ENCODE peak calls at places on chromosomes 3 and 15, in nine cellular contexts. A, S, O, Q, U, G, T, R and E are unnamed samples.

GRCh38 chr3:98701276-98701675 is 61.9 kb upstream of the ST3GAL6 start:
- DNase-seq in Q (no peak), O (no peak), R (no peak), A (no peak), U (no peak), S (no peak), G (no peak), T (no peak), E (no peak)

GRCh38 chr3:114746502-114746901 is 400.6 kb downstream of the ZBTB20 start:
- DNase-seq in G (no peak), Q (no peak), O (no peak), T (no peak), A (no peak), S (no peak), U (no peak), R (no peak), E (no peak)

GRCh38 chr3:143478124-143478693 is 358.6 kb downstream of the CHST2 start:
- DNase-seq in Q (no peak), T (peak; percentile 57), U (no peak), O (no peak), A (no peak), S (no peak), R (no peak), G (no peak), E (no peak)

GRCh38 chr15:66600240-66600627 is 34.4 kb upstream of the LCTL start:
- DNase-seq in S (no peak), Q (no peak), U (no peak), G (no peak), O (no peak), A (peak; percentile 51), R (no peak), T (no peak), E (peak; percentile 30)

GRCh38 chr15:69482686-69483256 is 30.2 kb downstream of the RPLP1 start:
- DNase-seq in R (no peak), Q (no peak), G (no peak), S (no peak), U (no peak), T (peak; percentile 17), O (no peak), A (no peak), E (no peak)

GRCh38 chr3:11826628-11827265 is 19.9 kb downstream of the TAMM41 start:
- DNase-seq in O (no peak), R (peak; percentile 79), A (no peak), T (no peak), Q (no peak), G (no peak), S (no peak), U (no peak), E (no peak)

GRCh38 chr3:66023728-66024390 is 14.9 kb downstream of the MAGI1 start:
- DNase-seq in R (no peak), Q (no peak), A (no peak), G (no peak), U (no peak), S (no peak), O (no peak), T (no peak), E (no peak)

GRCh38 chr3:129040039-129040336 is 20.6 kb upstream of the GP9 start:
- DNase-seq in Q (no peak), O (no peak), G (no peak), A (no peak), R (no peak), U (no peak), T (peak; percentile 42), S (no peak), E (no peak)

GRCh38 chr15:98953000-98953776 is 54.4 kb downstream of the PGPEP1L start:
- DNase-seq in Q (no peak), T (peak; percentile 59), S (peak; percentile 56), U (no peak), A (no peak), O (no peak), R (peak; percentile 13), G (no peak), E (no peak)

GRCh38 chr3:16468114-16469098 is 45.1 kb downstream of the RFTN1 start:
- DNase-seq in R (no peak), O (no peak), S (no peak), U (no peak), Q (no peak), T (no peak), A (no peak), G (no peak), E (no peak)

GRCh38 chr3:47432673-47433072 is 43.1 kb downstream of the SCAP start:
- DNase-seq in R (no peak), S (no peak), U (no peak), A (no peak), O (no peak), T (peak; percentile 26), G (no peak), Q (no peak), E (no peak)

GRCh38 chr3:177516130-177517011 is 319.1 kb upstream of the TBL1XR1 start:
- DNase-seq in A (no peak), G (no peak), S (no peak), Q (no peak), U (no peak), T (no peak), O (no peak), R (peak; percentile 90), E (peak; percentile 92)

DNA sequence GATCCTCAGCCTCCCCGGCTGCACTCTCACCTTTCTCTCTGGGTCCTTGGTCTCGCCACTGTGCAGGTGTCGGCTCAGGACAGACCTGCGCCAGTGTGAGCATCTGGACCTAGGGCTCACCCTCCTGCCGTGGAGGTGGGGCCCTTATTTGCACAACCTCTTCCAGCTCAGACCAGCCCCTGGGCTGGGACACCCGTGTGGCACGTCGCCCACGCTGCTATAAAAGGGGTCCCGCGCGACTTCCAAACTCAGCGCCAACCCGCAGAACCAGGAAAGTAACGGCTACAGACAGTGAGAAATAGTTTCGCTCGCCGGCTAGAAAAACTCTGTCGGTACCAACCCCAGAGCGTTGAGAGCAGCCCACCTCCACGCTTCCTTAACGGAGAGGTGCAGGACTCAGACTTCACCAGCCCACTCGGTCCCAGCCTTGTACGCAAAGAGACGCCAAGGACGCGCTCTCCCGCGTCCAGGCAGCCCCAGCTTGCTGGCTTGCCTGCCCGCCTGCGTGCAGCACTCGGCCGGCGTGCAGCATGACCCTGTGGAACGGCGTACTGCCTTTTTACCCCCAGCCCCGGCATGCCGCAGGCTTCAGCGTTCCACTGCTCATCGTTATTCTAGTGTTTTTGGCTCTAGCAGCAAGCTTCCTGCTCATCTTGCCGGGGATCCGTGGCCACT is at the start of the genes DUOX2 and DUOXA2:
- DNase-seq in S (no peak), Q (no peak), R (no peak), U (no peak), G (no peak), A (no peak), T (peak; percentile 53), O (no peak), E (no peak)
- H3K4me3 ChIP-seq in S (peak within 1 kb of the TSS; percentile 24), Q (peak within 1 kb of the TSS; percentile 36), R (no peak within 1 kb of the TSS), U (no peak within 1 kb of the TSS), G (peak within 1 kb of the TSS; percentile 30), A (peak within 1 kb of the TSS; percentile 29), T (peak within 1 kb of the TSS; percentile 67), O (no peak within 1 kb of the TSS), E (peak within 1 kb of the TSS; percentile 32)

GRCh38 chr15:92050220-92050898 is 196.9 kb downstream of the SLCO3A1 start:
- DNase-seq in G (no peak), U (no peak), Q (no peak), T (no peak), R (no peak), S (no peak), A (no peak), O (no peak), E (no peak)

GRCh38 chr15:92051726-92052125 is 198.2 kb downstream of the SLCO3A1 start:
- DNase-seq in S (no peak), Q (no peak), R (no peak), A (no peak), G (no peak), U (no peak), O (no peak), T (no peak), E (no peak)

GRCh38 chr15:92049290-92050008 is 195.9 kb downstream of the SLCO3A1 start:
- DNase-seq in Q (no peak), U (no peak), R (no peak), S (no peak), T (no peak), O (no peak), A (no peak), G (no peak), E (no peak)

GRCh38 chr15:92056875-92057274 is 203.4 kb downstream of the SLCO3A1 start:
- DNase-seq in Q (no peak), O (no peak), G (no peak), U (no peak), A (no peak), R (no peak), T (no peak), S (no peak), E (no peak)

DNA sequence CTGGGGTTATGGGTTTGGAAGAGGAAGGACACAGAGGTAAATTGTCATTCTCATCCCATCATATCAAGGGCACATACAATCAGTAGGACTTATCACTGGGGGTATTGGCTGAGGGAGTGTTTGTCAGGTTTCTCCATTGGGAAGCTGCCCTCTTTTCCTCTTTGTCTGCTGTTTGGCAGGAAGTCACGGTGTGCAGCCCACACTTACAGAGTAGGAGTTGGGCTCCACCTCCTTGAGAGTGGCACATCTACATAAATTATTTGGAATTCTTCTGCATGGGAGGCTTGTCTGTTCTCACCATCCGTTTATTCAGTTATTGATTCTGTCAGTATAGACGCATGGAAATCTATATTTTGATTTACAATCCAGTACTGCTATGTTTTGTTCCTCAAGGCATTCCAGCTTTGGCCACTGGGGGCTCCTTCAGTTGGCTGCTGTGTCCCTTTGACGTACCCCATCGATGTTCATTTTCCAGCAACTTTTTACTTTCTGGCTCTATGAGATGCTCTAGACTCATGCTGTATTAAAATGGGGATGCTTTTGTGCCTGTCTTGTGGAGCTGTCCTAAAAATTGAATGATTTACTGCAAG is 200.3 kb downstream of the SLCO3A1 start:
- DNase-seq in R (no peak), T (peak; percentile 58), Q (no peak), G (no peak), A (no peak), O (no peak), S (no peak), U (no peak), E (no peak)
- TF ChIP-seq CTCF in R (no peak), T (peak; percentile 81), Q (peak; percentile 24), G (no peak), A (peak; percentile 22), O (no peak), S (peak; percentile 58), U (no peak), E (no peak)

GRCh38 chr15:77685082-77685815 is 52.5 kb upstream of the LINGO1 start:
- DNase-seq in T (no peak), S (no peak), A (no peak), R (no peak), U (no peak), G (no peak), Q (no peak), O (no peak), E (no peak)
- H3K36me3 ChIP-seq in T (no peaks in the 10 kb centered on the region), S (no peaks in the 10 kb centered on the region), A (no peaks in the 10 kb centered on the region), R (no peaks in the 10 kb centered on the region), U (no peaks in the 10 kb centered on the region), G (no peaks in the 10 kb centered on the region), Q (no peaks in the 10 kb centered on the region), O (no peaks in the 10 kb centered on the region), E (no peaks in the 10 kb centered on the region)

DNA sequence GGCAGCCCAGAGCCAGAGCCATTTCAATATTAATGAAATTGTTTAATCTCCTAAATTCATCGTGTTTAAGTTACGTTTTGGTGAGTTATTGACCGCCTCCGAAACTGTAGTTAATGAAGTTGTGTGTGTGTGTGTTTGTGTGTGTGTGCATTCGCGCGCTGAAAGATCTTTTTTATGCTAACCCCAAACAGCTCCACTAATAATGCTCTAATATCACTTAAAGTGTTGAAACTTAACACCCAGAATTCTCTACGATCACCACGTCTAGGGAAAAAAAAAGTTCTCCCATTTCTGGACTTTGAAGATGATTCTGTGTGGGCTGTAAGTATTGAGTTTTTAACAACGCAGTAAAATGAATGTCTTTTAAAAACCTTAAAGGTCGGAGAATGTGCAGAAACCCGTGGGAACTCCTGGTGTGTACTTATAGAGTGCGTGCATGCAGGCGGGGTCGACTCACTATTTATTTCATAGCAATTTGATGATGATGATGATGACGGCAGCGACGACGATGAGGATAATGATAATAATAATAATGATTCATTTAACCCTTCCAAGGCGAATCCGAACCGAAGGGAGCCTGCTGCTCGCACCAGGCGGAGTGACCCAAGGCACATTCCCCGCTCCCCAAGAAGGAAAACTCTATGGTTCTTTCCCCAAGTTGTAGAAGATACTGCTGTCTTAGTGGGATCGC is 1.4 kb upstream of the FOXB1 start:
- DNase-seq in T (peak; percentile 53), U (no peak), Q (no peak), G (no peak), R (peak; percentile 2), S (no peak), O (no peak), A (no peak), E (no peak)
- H3K4me3 ChIP-seq in T (peak overlapping the region; percentile 62), U (no peak overlapping the region), Q (no peak overlapping the region), G (no peak overlapping the region), R (no peak overlapping the region), S (no peak overlapping the region), O (no peak overlapping the region), A (no peak overlapping the region), E (no peak overlapping the region)